ENCODE peak calls at places on chromosomes 7 and 10, in nine cellular contexts. U is endothelial cell, Q is A549, S is WTC11, D is thyroid gland, L is mucosa of descending colon, A is body of pancreas, K is RWPE1, E is GM06990. P is an unnamed sample.

GRCh38 chr10:11849908-11850307 is 26.8 kb downstream of the PROSER2 start:
- DNase-seq in U (no peak), Q (no peak), S (no peak), D (no peak), L (no peak), A (peak; percentile 51), K (no peak), E (no peak), P (peak; percentile 90)

GRCh38 chr7:116805100-116805544 is 57.3 kb upstream of the CAPZA2 start:
- DNase-seq in U (no peak), Q (no peak), S (no peak), D (no peak), L (no peak), A (no peak), K (no peak), E (no peak), P (no peak)

GRCh38 chr7:151424799-151425198 is 15.0 kb upstream of the WDR86 start:
- DNase-seq in U (no peak), Q (no peak), S (no peak), D (no peak), L (no peak), A (no peak), K (no peak), E (no peak), P (no peak)

GRCh38 chr7:135761751-135762488 is 13.3 kb upstream of the FAM180A start:
- DNase-seq in U (peak; percentile 9), Q (no peak), S (no peak), D (no peak), L (no peak), A (no peak), K (no peak), E (no peak), P (no peak)

GRCh38 chr10:29482591-29483421 is 152.0 kb downstream of the SVIL start:
- DNase-seq in U (no peak), Q (no peak), S (peak; percentile 53), D (peak; percentile 55), L (no peak), A (no peak), K (no peak), E (no peak), P (no peak)

GRCh38 chr7:23679898-23680416 is at the start of gene FAM221A:
- DNase-seq in U (peak; percentile 92), Q (peak; percentile 54), S (peak; percentile 94), D (peak; percentile 93), L (peak; percentile 94), A (peak; percentile 94), K (peak; percentile 79), E (peak; percentile 86), P (peak; percentile 82)

GRCh38 chr10:121900443-121901174 is 27.2 kb downstream of the ATE1 start:
- DNase-seq in U (peak; percentile 34), Q (peak; percentile 62), S (no peak), D (no peak), L (peak; percentile 61), A (peak; percentile 41), K (peak; percentile 67), E (peak; percentile 15), P (no peak)

GRCh38 chr7:151992375-151992774 is 33.1 kb upstream of the GALNT11 start:
- DNase-seq in U (peak; percentile 44), Q (peak; percentile 66), S (peak; percentile 73), D (peak; percentile 40), L (peak; percentile 46), A (peak; percentile 68), K (peak; percentile 21), E (peak; percentile 11), P (peak; percentile 75)

GRCh38 chr10:132302911-132303310 is 4.8 kb downstream of the STK32C start:
- DNase-seq in U (no peak), Q (no peak), S (no peak), D (no peak), L (no peak), A (no peak), K (no peak), E (no peak), P (no peak)

GRCh38 chr10:110612073-110612472 is 32.1 kb upstream of the RBM20 start:
- DNase-seq in U (no peak), Q (no peak), S (no peak), D (no peak), L (no peak), A (no peak), K (no peak), E (peak; percentile 51), P (no peak)

GRCh38 chr10:87878664-87879459 is 15.4 kb downstream of the PTEN start:
- DNase-seq in U (no peak), Q (no peak), S (no peak), D (no peak), L (no peak), A (no peak), K (no peak), E (no peak), P (no peak)

GRCh38 chr10:6916601-6917000 is 336.5 kb upstream of the PRKCQ start:
- DNase-seq in U (no peak), Q (no peak), S (no peak), D (no peak), L (no peak), A (no peak), K (no peak), E (no peak), P (peak; percentile 71)

GRCh38 chr7:5797716-5798115 is 16.3 kb upstream of the RNF216 start:
- DNase-seq in U (no peak), Q (no peak), S (no peak), D (no peak), L (no peak), A (no peak), K (no peak), E (no peak), P (no peak)

GRCh38 chr10:62692085-62692484 is 112.4 kb upstream of the ADO start:
- DNase-seq in U (no peak), Q (no peak), S (peak; percentile 38), D (peak; percentile 87), L (no peak), A (no peak), K (no peak), E (no peak), P (no peak)

GRCh38 chr10:62688971-62689700 is 115.4 kb upstream of the ADO start:
- DNase-seq in U (no peak), Q (no peak), S (no peak), D (no peak), L (no peak), A (no peak), K (no peak), E (no peak), P (no peak)

GRCh38 chr10:62689712-62690111 is 114.8 kb upstream of the ADO start:
- DNase-seq in U (no peak), Q (no peak), S (no peak), D (no peak), L (no peak), A (no peak), K (no peak), E (no peak), P (no peak)

GRCh38 chr10:62691331-62691730 is 113.2 kb upstream of the ADO start:
- DNase-seq in U (no peak), Q (no peak), S (no peak), D (no peak), L (no peak), A (no peak), K (no peak), E (no peak), P (no peak)

DNA sequence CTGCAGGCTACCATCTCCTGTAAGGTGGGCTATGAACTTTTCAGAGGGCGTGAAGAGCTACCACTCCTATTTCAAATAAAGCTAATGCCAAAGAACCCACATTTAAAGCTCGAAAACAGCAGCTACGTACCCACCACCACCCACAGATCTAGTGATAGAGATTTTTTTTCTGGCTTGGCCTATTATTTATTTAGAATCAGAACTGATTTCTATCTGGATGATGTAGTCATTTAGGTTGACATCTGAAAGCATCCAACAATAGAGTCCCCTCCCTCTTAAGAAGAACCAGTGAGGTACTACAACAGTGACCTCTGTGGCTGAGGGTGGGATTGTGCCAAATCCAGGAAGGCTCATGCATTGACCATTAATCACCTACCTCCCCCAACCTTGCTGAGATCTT is 113.8 kb upstream of the ADO start:
- DNase-seq in U (no peak), Q (no peak), S (peak; percentile 20), D (no peak), L (no peak), A (no peak), K (no peak), E (no peak), P (no peak)
- TF ChIP-seq CTCF in U (no peak), Q (no peak), S (no peak), D (no peak), L (no peak), A (no peak), K (no peak), E (peak; percentile 26), P (peak; percentile 11)

DNA sequence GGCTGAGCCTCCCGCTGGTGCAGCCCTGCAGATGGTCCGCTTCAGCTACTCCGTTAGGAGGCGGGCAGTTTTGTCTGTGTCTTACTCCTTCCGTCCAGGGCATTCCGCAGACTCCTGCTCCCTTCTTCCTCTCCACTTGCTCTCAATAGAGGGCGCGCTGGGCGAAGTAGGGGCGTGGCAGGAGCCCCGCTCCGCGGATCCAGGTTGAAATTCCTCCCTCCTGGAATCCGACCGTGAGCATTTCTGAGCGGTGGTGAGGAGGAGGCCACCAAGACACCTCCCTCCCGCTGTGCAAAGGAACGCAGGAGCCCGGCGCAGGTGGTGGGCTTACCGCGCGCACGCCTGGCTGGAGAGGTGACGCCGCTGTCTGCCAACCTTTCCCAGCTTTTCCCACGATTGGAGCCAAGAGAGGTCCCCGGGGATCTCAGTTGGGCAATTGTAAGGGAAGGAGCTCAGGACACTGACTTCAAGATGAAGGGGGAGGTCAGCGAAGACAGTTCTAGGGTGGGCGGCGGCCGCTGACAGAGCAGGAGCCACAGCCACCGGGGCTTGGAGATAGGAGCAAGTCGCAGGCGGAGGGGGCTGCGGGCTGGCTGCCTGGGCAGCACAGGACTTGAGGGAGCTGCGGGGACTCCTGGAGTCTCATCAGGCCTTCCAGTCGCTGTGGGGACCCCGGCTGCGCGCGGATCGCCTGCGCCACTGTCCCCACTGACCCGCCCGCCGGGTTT is 1011.3 kb downstream of the XPNPEP1 start:
- DNase-seq in U (peak; percentile 78), Q (peak; percentile 15), S (peak; percentile 95), D (peak; percentile 74), L (peak; percentile 49), A (peak; percentile 62), K (no peak), E (no peak), P (no peak)
- TF ChIP-seq CTCF in U (no peak), Q (peak; percentile 32), S (peak; percentile 26), D (peak; percentile 19), L (peak; percentile 17), A (peak; percentile 56), K (peak; percentile 19), E (peak; percentile 7), P (no peak)

GRCh38 chr7:12686894-12687212 is 580 bp upstream of the ARL4A start:
- DNase-seq in U (no peak), Q (no peak), S (no peak), D (no peak), L (no peak), A (no peak), K (no peak), E (no peak), P (no peak)
- TF ChIP-seq CTCF in U (peak; percentile 61), Q (no peak), S (peak; percentile 16), D (no peak), L (no peak), A (no peak), K (peak; percentile 77), E (no peak), P (peak; percentile 70)

DNA sequence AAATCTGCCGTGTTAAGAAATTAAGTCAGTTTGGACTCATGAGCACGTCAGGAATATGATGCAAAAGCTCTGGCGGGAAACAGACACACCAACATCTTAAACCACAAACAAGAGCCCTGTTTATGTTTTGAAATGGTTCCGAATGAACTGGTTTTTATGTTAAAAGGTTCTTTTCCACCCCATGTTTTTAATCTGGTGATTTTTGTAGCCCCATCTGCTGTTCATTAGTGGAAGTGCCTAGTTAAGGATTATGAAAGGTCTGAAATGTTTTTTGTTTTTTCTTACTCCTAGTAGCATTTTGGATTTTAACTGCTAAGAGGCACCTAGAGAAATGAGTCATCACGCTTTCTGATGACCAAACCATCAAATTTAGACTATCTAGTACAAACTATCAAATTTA is 404.1 kb upstream of the MKI67 start:
- DNase-seq in U (peak; percentile 18), Q (peak; percentile 20), S (no peak), D (no peak), L (no peak), A (no peak), K (peak; percentile 23), E (no peak), P (no peak)
- TF ChIP-seq CTCF in U (peak; percentile 78), Q (peak; percentile 42), S (peak; percentile 47), D (peak; percentile 36), L (no peak), A (peak; percentile 45), K (no peak), E (peak; percentile 43), P (peak; percentile 18)

P was measured in CD14-positive monocyte.